ENCODE peak calls at places on chromosomes 6 and 20, in five cellular contexts. R, F, X, C and G are unnamed samples.

GRCh38 chr6:131867744-131868143 is 59.9 kb downstream of the ENPP1 start:
- DNase-seq in R (no peak), F (no peak), X (no peak), C (no peak), G (no peak)

GRCh38 chr6:134816300-134816699 is 133.6 kb downstream of the ALDH8A1 start:
- DNase-seq in R (no peak), F (no peak), X (no peak), C (no peak), G (no peak)

GRCh38 chr20:62685781-62686555 is 22.7 kb upstream of the NTSR1 start:
- DNase-seq in R (peak), F (peak), X (no peak), C (no peak), G (no peak)

GRCh38 chr20:20829694-20830093 is 117.2 kb upstream of the RALGAPA2 start:
- DNase-seq in R (no peak), F (no peak), X (no peak), C (no peak), G (no peak)

GRCh38 chr6:125918681-125919566 is 37.6 kb upstream of the HINT3 start:
- DNase-seq in R (peak), F (peak), X (no peak), C (no peak), G (peak)

GRCh38 chr20:33667245-33668086 is 723 bp downstream of the ACTL10 start:
- DNase-seq in R (peak), F (peak), X (peak), C (peak), G (peak)

GRCh38 chr6:54681987-54682386 is 164.6 kb upstream of the FAM83B start:
- DNase-seq in R (no peak), F (no peak), X (no peak), C (no peak), G (peak)

GRCh38 chr6:106572875-106573575 is 56.3 kb downstream of the RTN4IP1 start:
- DNase-seq in R (no peak), F (no peak), X (no peak), C (no peak), G (no peak)

GRCh38 chr6:32845381-32845884 is 1.6 kb upstream of the PSMB8 start:
- DNase-seq in R (no peak), F (peak), X (no peak), C (no peak), G (no peak)